ENCODE peak calls at places on chromosomes 16 and 17, in seven cellular contexts. One of them, this sample, is unnamed.

GRCh38 chr16:89823087-89823823 is 5.0 kb upstream of the SPIRE2 start:
- DNase-seq in fibroblast of lung: no peak
- DNase-seq in stomach: no peak
- DNase-seq in fibroblast of mammary gland: no peak
- DNase-seq in CD8-positive, alpha-beta T cell: no peak
- DNase-seq in breast epithelium: no peak
- DNase-seq in H1: no peak
- DNase-seq in this sample: no peak

GRCh38 chr17:8673621-8674020 is 43.1 kb upstream of the MYH10 start:
- DNase-seq in fibroblast of lung: no peak
- DNase-seq in stomach: no peak
- DNase-seq in fibroblast of mammary gland: peak
- DNase-seq in CD8-positive, alpha-beta T cell: no peak
- DNase-seq in breast epithelium: no peak
- DNase-seq in H1: no peak
- DNase-seq in this sample: no peak

GRCh38 chr17:50129303-50129945 is 536 bp downstream of the SAMD14 start:
- DNase-seq in fibroblast of lung: no peak
- DNase-seq in stomach: no peak
- DNase-seq in fibroblast of mammary gland: no peak
- DNase-seq in CD8-positive, alpha-beta T cell: no peak
- DNase-seq in breast epithelium: no peak
- DNase-seq in H1: no peak
- DNase-seq in this sample: no peak

GRCh38 chr17:27566673-27567562 is 64.1 kb upstream of the LGALS9 start:
- DNase-seq in fibroblast of lung: no peak
- DNase-seq in stomach: no peak
- DNase-seq in fibroblast of mammary gland: no peak
- DNase-seq in CD8-positive, alpha-beta T cell: no peak
- DNase-seq in breast epithelium: no peak
- DNase-seq in H1: no peak
- DNase-seq in this sample: no peak

GRCh38 chr17:69928586-69928985 is 146.4 kb upstream of the KCNJ16 start:
- DNase-seq in fibroblast of lung: no peak
- DNase-seq in stomach: no peak
- DNase-seq in fibroblast of mammary gland: no peak
- DNase-seq in CD8-positive, alpha-beta T cell: no peak
- DNase-seq in breast epithelium: peak
- DNase-seq in H1: no peak
- DNase-seq in this sample: no peak

GRCh38 chr17:66727634-66728570 is 107.0 kb upstream of the CACNG5 start:
- DNase-seq in fibroblast of lung: peak
- DNase-seq in stomach: peak
- DNase-seq in fibroblast of mammary gland: peak
- DNase-seq in CD8-positive, alpha-beta T cell: no peak
- DNase-seq in breast epithelium: peak
- DNase-seq in H1: peak
- DNase-seq in this sample: no peak

GRCh38 chr16:57822861-57823260 is 20.6 kb upstream of the KIFC3 start:
- DNase-seq in fibroblast of lung: no peak
- DNase-seq in stomach: no peak
- DNase-seq in fibroblast of mammary gland: no peak
- DNase-seq in CD8-positive, alpha-beta T cell: no peak
- DNase-seq in breast epithelium: no peak
- DNase-seq in H1: no peak
- DNase-seq in this sample: no peak

GRCh38 chr16:588639-588888 is 1.3 kb upstream of the RAB40C start:
- DNase-seq in fibroblast of lung: peak
- DNase-seq in stomach: peak
- DNase-seq in fibroblast of mammary gland: peak
- DNase-seq in CD8-positive, alpha-beta T cell: peak
- DNase-seq in breast epithelium: no peak
- DNase-seq in H1: no peak
- DNase-seq in this sample: no peak

GRCh38 chr17:40092581-40092980 is 7.8 kb downstream of the NR1D1 start:
- DNase-seq in fibroblast of lung: no peak
- DNase-seq in stomach: no peak
- DNase-seq in fibroblast of mammary gland: peak
- DNase-seq in CD8-positive, alpha-beta T cell: no peak
- DNase-seq in breast epithelium: no peak
- DNase-seq in H1: no peak
- DNase-seq in this sample: no peak

GRCh38 chr17:9419932-9420453 is 155.6 kb downstream of the STX8 start:
- DNase-seq in fibroblast of lung: no peak
- DNase-seq in stomach: no peak
- DNase-seq in fibroblast of mammary gland: no peak
- DNase-seq in CD8-positive, alpha-beta T cell: no peak
- DNase-seq in breast epithelium: no peak
- DNase-seq in H1: no peak
- DNase-seq in this sample: no peak

GRCh38 chr17:17388657-17389496 is 85.7 kb downstream of the NT5M start:
- DNase-seq in fibroblast of lung: no peak
- DNase-seq in stomach: no peak
- DNase-seq in fibroblast of mammary gland: no peak
- DNase-seq in CD8-positive, alpha-beta T cell: no peak
- DNase-seq in breast epithelium: no peak
- DNase-seq in H1: no peak
- DNase-seq in this sample: no peak

GRCh38 chr16:63617990-63618763 is 1503.7 kb downstream of the CDH11 start:
- DNase-seq in fibroblast of lung: peak
- DNase-seq in stomach: no peak
- DNase-seq in fibroblast of mammary gland: no peak
- DNase-seq in CD8-positive, alpha-beta T cell: no peak
- DNase-seq in breast epithelium: no peak
- DNase-seq in H1: no peak
- DNase-seq in this sample: no peak

GRCh38 chr16:3157229-3158013 is 22.6 kb downstream of the ZNF213 start:
- DNase-seq in fibroblast of lung: peak
- DNase-seq in stomach: peak
- DNase-seq in fibroblast of mammary gland: peak
- DNase-seq in CD8-positive, alpha-beta T cell: peak
- DNase-seq in breast epithelium: peak
- DNase-seq in H1: no peak
- DNase-seq in this sample: peak

GRCh38 chr16:19213885-19214284 is 45.8 kb downstream of the SYT17 start:
- DNase-seq in fibroblast of lung: no peak
- DNase-seq in stomach: no peak
- DNase-seq in fibroblast of mammary gland: no peak
- DNase-seq in CD8-positive, alpha-beta T cell: no peak
- DNase-seq in breast epithelium: no peak
- DNase-seq in H1: no peak
- DNase-seq in this sample: no peak

GRCh38 chr16:88344411-88345030 is 38.2 kb upstream of the ZNF469 start:
- DNase-seq in fibroblast of lung: no peak
- DNase-seq in stomach: no peak
- DNase-seq in fibroblast of mammary gland: no peak
- DNase-seq in CD8-positive, alpha-beta T cell: no peak
- DNase-seq in breast epithelium: no peak
- DNase-seq in H1: no peak
- DNase-seq in this sample: no peak

GRCh38 chr16:77553130-77553529 is 118.3 kb upstream of the ADAMTS18 start:
- DNase-seq in fibroblast of lung: no peak
- DNase-seq in stomach: no peak
- DNase-seq in fibroblast of mammary gland: no peak
- DNase-seq in CD8-positive, alpha-beta T cell: no peak
- DNase-seq in breast epithelium: no peak
- DNase-seq in H1: no peak
- DNase-seq in this sample: no peak

GRCh38 chr16:12767897-12768296 is 35.8 kb downstream of the CPPED1 start:
- DNase-seq in fibroblast of lung: no peak
- DNase-seq in stomach: no peak
- DNase-seq in fibroblast of mammary gland: no peak
- DNase-seq in CD8-positive, alpha-beta T cell: no peak
- DNase-seq in breast epithelium: no peak
- DNase-seq in H1: no peak
- DNase-seq in this sample: no peak

GRCh38 chr16:89326721-89327120 is 109.2 kb downstream of the ZNF778 start:
- DNase-seq in fibroblast of lung: no peak
- DNase-seq in stomach: no peak
- DNase-seq in fibroblast of mammary gland: no peak
- DNase-seq in CD8-positive, alpha-beta T cell: no peak
- DNase-seq in breast epithelium: no peak
- DNase-seq in H1: no peak
- DNase-seq in this sample: no peak

GRCh38 chr17:21549107-21549687 is 143.1 kb upstream of the KCNJ18 start:
- DNase-seq in fibroblast of lung: peak
- DNase-seq in stomach: no peak
- DNase-seq in fibroblast of mammary gland: peak
- DNase-seq in CD8-positive, alpha-beta T cell: no peak
- DNase-seq in breast epithelium: no peak
- DNase-seq in H1: no peak
- DNase-seq in this sample: no peak
- H3K4me3 ChIP-seq in fibroblast of lung: peak
- H3K4me3 ChIP-seq in stomach: no peak
- H3K4me3 ChIP-seq in fibroblast of mammary gland: peak
- H3K4me3 ChIP-seq in CD8-positive, alpha-beta T cell: no peak
- H3K4me3 ChIP-seq in breast epithelium: no peak
- H3K4me3 ChIP-seq in H1: no peak
- H3K4me3 ChIP-seq in this sample: no peak

GRCh38 chr17:45104029-45104428 is 28.3 kb downstream of the PLCD3 start:
- DNase-seq in fibroblast of lung: no peak
- DNase-seq in stomach: no peak
- DNase-seq in fibroblast of mammary gland: peak
- DNase-seq in CD8-positive, alpha-beta T cell: no peak
- DNase-seq in breast epithelium: no peak
- DNase-seq in H1: no peak
- DNase-seq in this sample: no peak

GRCh38 chr17:45104497-45104896 is 27.8 kb downstream of the PLCD3 start:
- DNase-seq in fibroblast of lung: no peak
- DNase-seq in stomach: no peak
- DNase-seq in fibroblast of mammary gland: no peak
- DNase-seq in CD8-positive, alpha-beta T cell: no peak
- DNase-seq in breast epithelium: no peak
- DNase-seq in H1: no peak
- DNase-seq in this sample: no peak

GRCh38 chr17:45106101-45106500 is 26.2 kb downstream of the PLCD3 start:
- DNase-seq in fibroblast of lung: no peak
- DNase-seq in stomach: no peak
- DNase-seq in fibroblast of mammary gland: peak
- DNase-seq in CD8-positive, alpha-beta T cell: no peak
- DNase-seq in breast epithelium: no peak
- DNase-seq in H1: no peak
- DNase-seq in this sample: no peak

GRCh38 chr17:45106582-45106981 is 25.7 kb downstream of the PLCD3 start:
- DNase-seq in fibroblast of lung: no peak
- DNase-seq in stomach: no peak
- DNase-seq in fibroblast of mammary gland: no peak
- DNase-seq in CD8-positive, alpha-beta T cell: no peak
- DNase-seq in breast epithelium: no peak
- DNase-seq in H1: no peak
- DNase-seq in this sample: no peak

GRCh38 chr17:45104907-45105624 is 27.2 kb downstream of the PLCD3 start:
- DNase-seq in fibroblast of lung: no peak
- DNase-seq in stomach: no peak
- DNase-seq in fibroblast of mammary gland: no peak
- DNase-seq in CD8-positive, alpha-beta T cell: no peak
- DNase-seq in breast epithelium: no peak
- DNase-seq in H1: no peak
- DNase-seq in this sample: no peak
- TF ChIP-seq CTCF in fibroblast of lung: peak
- TF ChIP-seq CTCF in stomach: no peak
- TF ChIP-seq CTCF in fibroblast of mammary gland: no peak
- TF ChIP-seq CTCF in CD8-positive, alpha-beta T cell: no peak
- TF ChIP-seq CTCF in breast epithelium: no peak
- TF ChIP-seq CTCF in H1: no peak
- TF ChIP-seq CTCF in this sample: no peak

DNA sequence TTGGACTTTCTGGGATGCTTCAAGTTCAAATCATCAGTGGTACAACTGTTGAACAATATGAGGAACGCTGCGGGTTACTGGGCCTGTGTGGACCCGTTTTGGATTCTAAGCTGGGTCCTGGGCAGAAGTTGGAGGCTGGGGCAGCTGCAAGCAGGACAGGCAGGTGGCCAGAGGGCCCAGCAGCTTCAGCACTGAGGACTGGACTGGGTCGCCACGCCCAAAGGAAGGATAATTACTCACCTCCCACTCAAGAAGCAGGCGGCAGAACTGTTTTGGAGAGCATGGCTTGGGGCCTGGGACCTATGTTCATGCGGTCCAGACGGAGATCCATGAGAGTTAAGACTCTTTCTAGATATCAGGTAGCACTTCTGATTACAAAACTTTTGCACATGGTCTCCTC is 1.5 kb upstream of the ZNHIT3 start:
- DNase-seq in fibroblast of lung: no peak
- DNase-seq in stomach: no peak
- DNase-seq in fibroblast of mammary gland: no peak
- DNase-seq in CD8-positive, alpha-beta T cell: no peak
- DNase-seq in breast epithelium: no peak
- DNase-seq in H1: no peak
- DNase-seq in this sample: no peak
- H3K4me3 ChIP-seq in fibroblast of lung: no peak
- H3K4me3 ChIP-seq in stomach: no peak
- H3K4me3 ChIP-seq in fibroblast of mammary gland: no peak
- H3K4me3 ChIP-seq in CD8-positive, alpha-beta T cell: no peak
- H3K4me3 ChIP-seq in breast epithelium: no peak
- H3K4me3 ChIP-seq in H1: no peak
- H3K4me3 ChIP-seq in this sample: no peak

GRCh38 chr16:24430937-24431760 is 108.2 kb upstream of the RBBP6 start:
- DNase-seq in fibroblast of lung: no peak
- DNase-seq in stomach: no peak
- DNase-seq in fibroblast of mammary gland: no peak
- DNase-seq in CD8-positive, alpha-beta T cell: no peak
- DNase-seq in breast epithelium: no peak
- DNase-seq in H1: no peak
- DNase-seq in this sample: no peak
- TF ChIP-seq CTCF in fibroblast of lung: no peak
- TF ChIP-seq CTCF in stomach: no peak
- TF ChIP-seq CTCF in fibroblast of mammary gland: no peak
- TF ChIP-seq CTCF in CD8-positive, alpha-beta T cell: no peak
- TF ChIP-seq CTCF in breast epithelium: no peak
- TF ChIP-seq CTCF in H1: no peak
- TF ChIP-seq CTCF in this sample: no peak

GRCh38 chr16:54431997-54432367 is 145.4 kb upstream of the IRX3 start:
- DNase-seq in fibroblast of lung: no peak
- DNase-seq in stomach: no peak
- DNase-seq in fibroblast of mammary gland: no peak
- DNase-seq in CD8-positive, alpha-beta T cell: no peak
- DNase-seq in breast epithelium: no peak
- DNase-seq in H1: no peak
- DNase-seq in this sample: no peak

GRCh38 chr16:54431041-54431996 is 144.7 kb upstream of the IRX3 start:
- DNase-seq in fibroblast of lung: no peak
- DNase-seq in stomach: no peak
- DNase-seq in fibroblast of mammary gland: peak
- DNase-seq in CD8-positive, alpha-beta T cell: no peak
- DNase-seq in breast epithelium: no peak
- DNase-seq in H1: no peak
- DNase-seq in this sample: no peak

GRCh38 chr16:54430491-54431030 is 144.0 kb upstream of the IRX3 start:
- DNase-seq in fibroblast of lung: peak
- DNase-seq in stomach: no peak
- DNase-seq in fibroblast of mammary gland: peak
- DNase-seq in CD8-positive, alpha-beta T cell: no peak
- DNase-seq in breast epithelium: no peak
- DNase-seq in H1: no peak
- DNase-seq in this sample: peak

GRCh38 chr16:54426550-54426843 is 139.9 kb upstream of the IRX3 start:
- DNase-seq in fibroblast of lung: no peak
- DNase-seq in stomach: no peak
- DNase-seq in fibroblast of mammary gland: no peak
- DNase-seq in CD8-positive, alpha-beta T cell: no peak
- DNase-seq in breast epithelium: no peak
- DNase-seq in H1: no peak
- DNase-seq in this sample: no peak

GRCh38 chr16:54429029-54429428 is 142.4 kb upstream of the IRX3 start:
- DNase-seq in fibroblast of lung: no peak
- DNase-seq in stomach: no peak
- DNase-seq in fibroblast of mammary gland: no peak
- DNase-seq in CD8-positive, alpha-beta T cell: no peak
- DNase-seq in breast epithelium: no peak
- DNase-seq in H1: no peak
- DNase-seq in this sample: no peak
- H3K4me3 ChIP-seq in fibroblast of lung: no peak
- H3K4me3 ChIP-seq in stomach: no peak
- H3K4me3 ChIP-seq in fibroblast of mammary gland: no peak
- H3K4me3 ChIP-seq in CD8-positive, alpha-beta T cell: no peak
- H3K4me3 ChIP-seq in breast epithelium: no peak
- H3K4me3 ChIP-seq in H1: no peak
- H3K4me3 ChIP-seq in this sample: no peak